ENCODE peak calls at places on chromosomes 1 and 21, in six cellular contexts. One of them, this sample, is unnamed.

GRCh38 chr1:213414901-213415300 is 363.9 kb downstream of the RPS6KC1 start:
- DNase-seq in H9: no peak
- DNase-seq in mesenchymal stem cell: no peak
- DNase-seq in H1: no peak
- DNase-seq in trophoblast cell: no peak
- DNase-seq in neuronal stem cell: no peak
- DNase-seq in this sample: no peak

GRCh38 chr1:201686709-201687455 is 142.1 kb upstream of the IPO9 start:
- DNase-seq in H9: peak
- DNase-seq in mesenchymal stem cell: peak
- DNase-seq in H1: no peak
- DNase-seq in trophoblast cell: no peak
- DNase-seq in neuronal stem cell: no peak
- DNase-seq in this sample: no peak

GRCh38 chr1:67704351-67704750 is 19.4 kb downstream of the GADD45A start:
- DNase-seq in H9: no peak
- DNase-seq in mesenchymal stem cell: no peak
- DNase-seq in H1: no peak
- DNase-seq in trophoblast cell: no peak
- DNase-seq in neuronal stem cell: no peak
- DNase-seq in this sample: no peak

GRCh38 chr1:111516008-111516535 is 12.6 kb upstream of the ADORA3 start:
- DNase-seq in H9: peak
- DNase-seq in mesenchymal stem cell: no peak
- DNase-seq in H1: peak
- DNase-seq in trophoblast cell: no peak
- DNase-seq in neuronal stem cell: no peak
- DNase-seq in this sample: peak

GRCh38 chr1:8629241-8630091 is 188.0 kb downstream of the RERE start:
- DNase-seq in H9: no peak
- DNase-seq in mesenchymal stem cell: peak
- DNase-seq in H1: no peak
- DNase-seq in trophoblast cell: no peak
- DNase-seq in neuronal stem cell: no peak
- DNase-seq in this sample: peak

GRCh38 chr1:201876148-201876547 is 12.6 kb upstream of the SHISA4 start:
- DNase-seq in H9: no peak
- DNase-seq in mesenchymal stem cell: peak
- DNase-seq in H1: no peak
- DNase-seq in trophoblast cell: no peak
- DNase-seq in neuronal stem cell: no peak
- DNase-seq in this sample: peak

GRCh38 chr1:9589144-9589718 is 520 bp downstream of the TMEM201 start:
- DNase-seq in H9: no peak
- DNase-seq in mesenchymal stem cell: peak
- DNase-seq in H1: no peak
- DNase-seq in trophoblast cell: peak
- DNase-seq in neuronal stem cell: no peak
- DNase-seq in this sample: peak

GRCh38 chr1:183804916-183805734 is at the start of gene RGL1:
- DNase-seq in H9: peak
- DNase-seq in mesenchymal stem cell: peak
- DNase-seq in H1: no peak
- DNase-seq in trophoblast cell: peak
- DNase-seq in neuronal stem cell: peak
- DNase-seq in this sample: peak

GRCh38 chr21:45296638-45297037 is 8.9 kb upstream of the POFUT2 start:
- DNase-seq in H9: no peak
- DNase-seq in mesenchymal stem cell: no peak
- DNase-seq in H1: no peak
- DNase-seq in trophoblast cell: no peak
- DNase-seq in neuronal stem cell: no peak
- DNase-seq in this sample: no peak

GRCh38 chr21:44448651-44449131 is 6.6 kb upstream of the LRRC3 start:
- DNase-seq in H9: peak
- DNase-seq in mesenchymal stem cell: no peak
- DNase-seq in H1: no peak
- DNase-seq in trophoblast cell: no peak
- DNase-seq in neuronal stem cell: no peak
- DNase-seq in this sample: no peak

GRCh38 chr1:174023438-174023837 is 1.3 kb upstream of the RC3H1 start:
- DNase-seq in H9: peak
- DNase-seq in mesenchymal stem cell: peak
- DNase-seq in H1: no peak
- DNase-seq in trophoblast cell: no peak
- DNase-seq in neuronal stem cell: peak
- DNase-seq in this sample: peak

GRCh38 chr21:38365521-38365920 is 108.7 kb downstream of the KCNJ15 start:
- DNase-seq in H9: no peak
- DNase-seq in mesenchymal stem cell: no peak
- DNase-seq in H1: no peak
- DNase-seq in trophoblast cell: no peak
- DNase-seq in neuronal stem cell: no peak
- DNase-seq in this sample: no peak

GRCh38 chr21:30194701-30195299 is 21.1 kb downstream of the CLDN8 start:
- DNase-seq in H9: no peak
- DNase-seq in mesenchymal stem cell: peak
- DNase-seq in H1: no peak
- DNase-seq in trophoblast cell: no peak
- DNase-seq in neuronal stem cell: peak
- DNase-seq in this sample: no peak

GRCh38 chr1:36821386-36821785 is 212.9 kb downstream of the GRIK3 start:
- DNase-seq in H9: no peak
- DNase-seq in mesenchymal stem cell: no peak
- DNase-seq in H1: no peak
- DNase-seq in trophoblast cell: no peak
- DNase-seq in neuronal stem cell: no peak
- DNase-seq in this sample: no peak

GRCh38 chr1:215421772-215422171 is 145.3 kb upstream of the KCTD3 start:
- DNase-seq in H9: no peak
- DNase-seq in mesenchymal stem cell: no peak
- DNase-seq in H1: no peak
- DNase-seq in trophoblast cell: no peak
- DNase-seq in neuronal stem cell: no peak
- DNase-seq in this sample: no peak

GRCh38 chr1:228734881-228735801 is at the start of gene RHOU:
- DNase-seq in H9: peak
- DNase-seq in mesenchymal stem cell: peak
- DNase-seq in H1: no peak
- DNase-seq in trophoblast cell: peak
- DNase-seq in neuronal stem cell: peak
- DNase-seq in this sample: peak

GRCh38 chr1:96416111-96416595 is 305.4 kb upstream of the PTBP2 start:
- DNase-seq in H9: no peak
- DNase-seq in mesenchymal stem cell: peak
- DNase-seq in H1: no peak
- DNase-seq in trophoblast cell: no peak
- DNase-seq in neuronal stem cell: no peak
- DNase-seq in this sample: peak

GRCh38 chr1:203153051-203153988 is 22.3 kb downstream of the MYBPH start:
- DNase-seq in H9: no peak
- DNase-seq in mesenchymal stem cell: peak
- DNase-seq in H1: no peak
- DNase-seq in trophoblast cell: no peak
- DNase-seq in neuronal stem cell: peak
- DNase-seq in this sample: no peak

GRCh38 chr1:173868266-173869107 is at the start of gene ZBTB37:
- DNase-seq in H9: peak
- DNase-seq in mesenchymal stem cell: peak
- DNase-seq in H1: peak
- DNase-seq in trophoblast cell: peak
- DNase-seq in neuronal stem cell: peak
- DNase-seq in this sample: peak

GRCh38 chr1:1208713-1209433 is 2.5 kb upstream of the TNFRSF18 start:
- DNase-seq in H9: no peak
- DNase-seq in mesenchymal stem cell: no peak
- DNase-seq in H1: no peak
- DNase-seq in trophoblast cell: no peak
- DNase-seq in neuronal stem cell: no peak
- DNase-seq in this sample: peak

GRCh38 chr1:236759252-236759859 is 35.7 kb upstream of the MTR start:
- DNase-seq in H9: no peak
- DNase-seq in mesenchymal stem cell: peak
- DNase-seq in H1: no peak
- DNase-seq in trophoblast cell: no peak
- DNase-seq in neuronal stem cell: peak
- DNase-seq in this sample: peak

GRCh38 chr1:235327559-235328270 is at the start of gene ARID4B:
- DNase-seq in H9: no peak
- DNase-seq in mesenchymal stem cell: peak
- DNase-seq in H1: no peak
- DNase-seq in trophoblast cell: no peak
- DNase-seq in neuronal stem cell: no peak
- DNase-seq in this sample: no peak

GRCh38 chr1:111747282-111747734 is 8.1 kb upstream of the INKA2 start:
- DNase-seq in H9: peak
- DNase-seq in mesenchymal stem cell: peak
- DNase-seq in H1: no peak
- DNase-seq in trophoblast cell: peak
- DNase-seq in neuronal stem cell: no peak
- DNase-seq in this sample: peak

GRCh38 chr1:9658186-9658585 is 6.7 kb downstream of the PIK3CD start:
- DNase-seq in H9: no peak
- DNase-seq in mesenchymal stem cell: no peak
- DNase-seq in H1: no peak
- DNase-seq in trophoblast cell: no peak
- DNase-seq in neuronal stem cell: no peak
- DNase-seq in this sample: no peak

GRCh38 chr1:151006331-151007052 is at the start of gene MINDY1:
- DNase-seq in H9: peak
- DNase-seq in mesenchymal stem cell: peak
- DNase-seq in H1: peak
- DNase-seq in trophoblast cell: peak
- DNase-seq in neuronal stem cell: peak
- DNase-seq in this sample: peak
- H3K23ac ChIP-seq in H9: no peak
- H3K23ac ChIP-seq in mesenchymal stem cell: no peak
- H3K23ac ChIP-seq in H1: no peak
- H3K23ac ChIP-seq in trophoblast cell: no peak
- H3K23ac ChIP-seq in neuronal stem cell: no peak
- H3K23ac ChIP-seq in this sample: peak

DNA sequence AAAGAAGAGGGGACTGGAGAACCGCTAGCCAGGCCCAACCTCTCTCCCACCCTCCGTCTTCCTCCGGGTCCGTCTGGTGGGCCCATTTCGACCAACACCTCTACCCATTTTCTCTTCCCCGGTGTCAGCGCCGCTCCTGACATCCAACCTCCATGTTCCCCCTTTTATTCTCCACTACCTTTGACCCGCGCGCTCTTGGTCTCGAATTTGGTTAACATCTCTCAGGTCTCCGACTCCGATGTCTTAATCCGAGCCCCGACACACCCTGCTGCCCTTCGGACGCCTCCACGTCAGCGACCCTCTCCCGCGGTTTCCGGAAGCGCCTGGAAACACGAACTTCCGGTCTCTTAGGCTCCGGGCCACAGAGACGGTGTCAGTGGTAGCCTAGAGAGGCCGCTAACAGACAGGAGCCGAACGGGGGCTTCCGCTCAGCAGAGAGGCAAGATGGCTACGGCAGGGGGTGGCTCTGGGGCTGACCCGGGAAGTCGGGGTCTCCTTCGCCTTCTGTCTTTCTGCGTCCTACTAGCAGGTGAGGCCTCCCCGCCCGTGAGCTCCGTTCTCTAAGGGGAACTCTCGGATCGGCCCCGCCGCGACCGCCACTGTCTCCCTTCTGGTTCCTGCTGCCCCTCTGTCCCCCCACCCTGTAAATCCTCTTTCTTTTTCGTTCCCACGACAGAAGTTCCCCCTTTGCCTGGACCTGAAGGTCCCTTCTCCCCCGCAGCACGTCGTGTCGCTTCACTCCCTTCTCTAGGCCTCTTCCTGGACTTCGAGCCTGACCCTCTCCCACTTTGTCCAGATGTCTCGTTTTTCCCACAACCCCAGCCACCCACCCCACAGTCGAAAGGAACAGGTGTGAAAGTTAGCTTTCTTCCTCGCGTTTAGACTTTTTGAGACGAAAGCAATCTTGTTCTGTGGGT is at the start of the genes COPA and NCSTN:
- DNase-seq in H9: peak
- DNase-seq in mesenchymal stem cell: peak
- DNase-seq in H1: peak
- DNase-seq in trophoblast cell: peak
- DNase-seq in neuronal stem cell: peak
- DNase-seq in this sample: peak
- H2AFZ ChIP-seq in H9: no peak
- H2AFZ ChIP-seq in mesenchymal stem cell: peak
- H2AFZ ChIP-seq in H1: peak
- H2AFZ ChIP-seq in trophoblast cell: peak
- H2AFZ ChIP-seq in neuronal stem cell: peak
- H2AFZ ChIP-seq in this sample: peak

DNA sequence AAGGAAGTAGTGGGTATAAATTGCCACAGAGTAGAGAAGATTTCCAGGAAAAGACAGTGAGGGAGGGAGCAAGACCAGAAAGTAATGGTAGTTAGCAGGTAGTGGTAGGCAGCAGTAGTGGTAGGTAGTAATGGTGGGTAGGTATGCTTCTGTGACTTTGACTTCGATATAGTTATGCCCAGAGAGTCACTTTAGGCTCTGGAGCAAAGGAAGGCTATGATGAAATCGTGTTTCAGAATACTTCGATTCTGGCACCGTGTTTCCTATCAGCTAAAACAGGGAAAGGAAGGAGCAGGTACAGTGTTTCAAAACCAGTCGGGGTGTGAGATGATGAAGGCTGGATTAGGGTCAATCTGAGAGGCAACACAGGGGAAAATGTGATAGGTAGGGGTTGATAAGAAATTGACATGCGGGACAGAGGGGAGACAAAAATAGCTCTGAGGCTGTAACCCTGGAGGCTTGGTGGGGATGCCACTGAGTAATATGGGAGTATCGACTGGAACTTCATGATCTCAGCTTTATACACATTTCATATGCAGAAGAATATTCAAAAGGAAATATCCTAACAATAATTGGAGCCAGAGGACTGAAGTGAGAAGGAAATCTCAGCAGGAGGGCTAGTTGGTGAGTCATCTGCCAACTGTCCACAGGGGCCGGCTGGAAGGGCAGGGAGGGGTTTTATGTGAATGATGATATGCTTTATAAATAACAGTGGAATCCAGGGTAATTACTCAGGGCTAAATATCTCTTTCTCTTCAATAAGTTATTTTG is 25.2 kb upstream of the TRIM45 start:
- DNase-seq in H9: no peak
- DNase-seq in mesenchymal stem cell: peak
- DNase-seq in H1: no peak
- DNase-seq in trophoblast cell: peak
- DNase-seq in neuronal stem cell: no peak
- DNase-seq in this sample: peak
- H3K23ac ChIP-seq in H9: no peak
- H3K23ac ChIP-seq in mesenchymal stem cell: no peak
- H3K23ac ChIP-seq in H1: no peak
- H3K23ac ChIP-seq in trophoblast cell: no peak
- H3K23ac ChIP-seq in neuronal stem cell: no peak
- H3K23ac ChIP-seq in this sample: peak

DNA sequence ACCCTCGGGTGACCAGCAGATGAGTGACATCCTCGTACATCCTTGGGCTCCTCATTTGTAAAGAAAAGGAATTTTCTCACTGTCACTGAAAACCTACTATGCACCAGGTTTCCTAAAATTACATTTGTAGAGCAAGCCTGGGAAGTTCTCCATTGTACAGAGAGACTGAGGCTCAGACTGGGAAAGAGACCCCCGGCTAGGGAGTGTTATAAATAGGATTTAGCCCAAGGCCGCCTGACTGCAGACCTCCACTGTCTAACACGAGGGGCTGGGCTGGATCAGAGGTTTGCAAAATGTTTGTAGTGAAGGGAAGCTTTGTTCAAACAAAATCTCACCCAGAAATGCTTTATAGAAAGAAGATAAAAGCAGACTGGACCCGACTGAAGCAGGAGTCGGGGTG is 131.2 kb downstream of the ACTL8 start:
- DNase-seq in H9: no peak
- DNase-seq in mesenchymal stem cell: no peak
- DNase-seq in H1: no peak
- DNase-seq in trophoblast cell: no peak
- DNase-seq in neuronal stem cell: no peak
- DNase-seq in this sample: no peak
- H2AFZ ChIP-seq in H9: no peak
- H2AFZ ChIP-seq in mesenchymal stem cell: no peak
- H2AFZ ChIP-seq in H1: no peak
- H2AFZ ChIP-seq in trophoblast cell: no peak
- H2AFZ ChIP-seq in neuronal stem cell: no peak
- H2AFZ ChIP-seq in this sample: no peak

This sample was measured in IMR-90.